ENCODE peak calls at places on chromosome 19, in six cellular contexts. One of them, this sample, is unnamed.
A peak's percentile ranks its signal among the peaks of the same experiment; 100 is the strongest.

GRCh38 chr19:19342086-19343015 is 21.7 kb downstream of the MAU2 start:
- DNase-seq in stimulated activated naive CD8-positive, alpha-beta T cell treated with anti-CD3 and anti-CD28 coated beads, Interleukin-15, Interleukin-2, amounts not matched to agents 100 U/mL and 50 U/mL, for 24 hours: no peak
- DNase-seq in stimulated activated CD8-positive, alpha-beta memory T cell treated with anti-CD3 and anti-CD28 coated beads, Interleukin-4, amount 100 ng/mL, for 1 hour: no peak
- DNase-seq in activated naive CD4-positive, alpha-beta T cell treated with anti-CD3 and anti-CD28 coated beads, Interleukin-2, amount 50 U/mL, for 16 hours: no peak
- DNase-seq in cortex of kidney: no peak
- DNase-seq in hepatic stellate cell: peak; percentile 91
- DNase-seq in this sample: peak; percentile 59

GRCh38 chr19:821976-822773 is 420 bp upstream of the PLPPR3 start:
- DNase-seq in stimulated activated naive CD8-positive, alpha-beta T cell treated with anti-CD3 and anti-CD28 coated beads, Interleukin-15, Interleukin-2, amounts not matched to agents 100 U/mL and 50 U/mL, for 24 hours: no peak
- DNase-seq in stimulated activated CD8-positive, alpha-beta memory T cell treated with anti-CD3 and anti-CD28 coated beads, Interleukin-4, amount 100 ng/mL, for 1 hour: no peak
- DNase-seq in activated naive CD4-positive, alpha-beta T cell treated with anti-CD3 and anti-CD28 coated beads, Interleukin-2, amount 50 U/mL, for 16 hours: no peak
- DNase-seq in cortex of kidney: no peak
- DNase-seq in hepatic stellate cell: no peak
- DNase-seq in this sample: no peak

GRCh38 chr19:2574478-2574931 is 98.6 kb downstream of the GADD45B start:
- DNase-seq in stimulated activated naive CD8-positive, alpha-beta T cell treated with anti-CD3 and anti-CD28 coated beads, Interleukin-15, Interleukin-2, amounts not matched to agents 100 U/mL and 50 U/mL, for 24 hours: no peak
- DNase-seq in stimulated activated CD8-positive, alpha-beta memory T cell treated with anti-CD3 and anti-CD28 coated beads, Interleukin-4, amount 100 ng/mL, for 1 hour: no peak
- DNase-seq in activated naive CD4-positive, alpha-beta T cell treated with anti-CD3 and anti-CD28 coated beads, Interleukin-2, amount 50 U/mL, for 16 hours: no peak
- DNase-seq in cortex of kidney: no peak
- DNase-seq in hepatic stellate cell: no peak
- DNase-seq in this sample: no peak

GRCh38 chr19:38945562-38946228 is 15.0 kb downstream of the MRPS12 start:
- DNase-seq in stimulated activated naive CD8-positive, alpha-beta T cell treated with anti-CD3 and anti-CD28 coated beads, Interleukin-15, Interleukin-2, amounts not matched to agents 100 U/mL and 50 U/mL, for 24 hours: no peak
- DNase-seq in stimulated activated CD8-positive, alpha-beta memory T cell treated with anti-CD3 and anti-CD28 coated beads, Interleukin-4, amount 100 ng/mL, for 1 hour: no peak
- DNase-seq in activated naive CD4-positive, alpha-beta T cell treated with anti-CD3 and anti-CD28 coated beads, Interleukin-2, amount 50 U/mL, for 16 hours: no peak
- DNase-seq in cortex of kidney: no peak
- DNase-seq in hepatic stellate cell: no peak
- DNase-seq in this sample: no peak

GRCh38 chr19:49809155-49809986 is 3.7 kb downstream of the FUZ start:
- DNase-seq in stimulated activated naive CD8-positive, alpha-beta T cell treated with anti-CD3 and anti-CD28 coated beads, Interleukin-15, Interleukin-2, amounts not matched to agents 100 U/mL and 50 U/mL, for 24 hours: peak; percentile 45
- DNase-seq in stimulated activated CD8-positive, alpha-beta memory T cell treated with anti-CD3 and anti-CD28 coated beads, Interleukin-4, amount 100 ng/mL, for 1 hour: no peak
- DNase-seq in activated naive CD4-positive, alpha-beta T cell treated with anti-CD3 and anti-CD28 coated beads, Interleukin-2, amount 50 U/mL, for 16 hours: peak; percentile 53
- DNase-seq in cortex of kidney: no peak
- DNase-seq in hepatic stellate cell: peak; percentile 66
- DNase-seq in this sample: peak; percentile 41

GRCh38 chr19:6014551-6015135 is 36.7 kb upstream of the RANBP3 start:
- DNase-seq in stimulated activated naive CD8-positive, alpha-beta T cell treated with anti-CD3 and anti-CD28 coated beads, Interleukin-15, Interleukin-2, amounts not matched to agents 100 U/mL and 50 U/mL, for 24 hours: no peak
- DNase-seq in stimulated activated CD8-positive, alpha-beta memory T cell treated with anti-CD3 and anti-CD28 coated beads, Interleukin-4, amount 100 ng/mL, for 1 hour: no peak
- DNase-seq in activated naive CD4-positive, alpha-beta T cell treated with anti-CD3 and anti-CD28 coated beads, Interleukin-2, amount 50 U/mL, for 16 hours: no peak
- DNase-seq in cortex of kidney: no peak
- DNase-seq in hepatic stellate cell: no peak
- DNase-seq in this sample: peak; percentile 46

GRCh38 chr19:2888739-2889224 is 11.9 kb upstream of the ZNF57 start:
- DNase-seq in stimulated activated naive CD8-positive, alpha-beta T cell treated with anti-CD3 and anti-CD28 coated beads, Interleukin-15, Interleukin-2, amounts not matched to agents 100 U/mL and 50 U/mL, for 24 hours: peak; percentile 50
- DNase-seq in stimulated activated CD8-positive, alpha-beta memory T cell treated with anti-CD3 and anti-CD28 coated beads, Interleukin-4, amount 100 ng/mL, for 1 hour: no peak
- DNase-seq in activated naive CD4-positive, alpha-beta T cell treated with anti-CD3 and anti-CD28 coated beads, Interleukin-2, amount 50 U/mL, for 16 hours: peak; percentile 66
- DNase-seq in cortex of kidney: no peak
- DNase-seq in hepatic stellate cell: no peak
- DNase-seq in this sample: no peak

GRCh38 chr19:15464394-15465385 is at the start of gene RASAL3:
- DNase-seq in stimulated activated naive CD8-positive, alpha-beta T cell treated with anti-CD3 and anti-CD28 coated beads, Interleukin-15, Interleukin-2, amounts not matched to agents 100 U/mL and 50 U/mL, for 24 hours: peak; percentile 76
- DNase-seq in stimulated activated CD8-positive, alpha-beta memory T cell treated with anti-CD3 and anti-CD28 coated beads, Interleukin-4, amount 100 ng/mL, for 1 hour: peak; percentile 32
- DNase-seq in activated naive CD4-positive, alpha-beta T cell treated with anti-CD3 and anti-CD28 coated beads, Interleukin-2, amount 50 U/mL, for 16 hours: peak; percentile 51
- DNase-seq in cortex of kidney: no peak
- DNase-seq in hepatic stellate cell: no peak
- DNase-seq in this sample: no peak

GRCh38 chr19:50836543-50837195 is 3.3 kb upstream of the KLK15 start:
- DNase-seq in stimulated activated naive CD8-positive, alpha-beta T cell treated with anti-CD3 and anti-CD28 coated beads, Interleukin-15, Interleukin-2, amounts not matched to agents 100 U/mL and 50 U/mL, for 24 hours: no peak
- DNase-seq in stimulated activated CD8-positive, alpha-beta memory T cell treated with anti-CD3 and anti-CD28 coated beads, Interleukin-4, amount 100 ng/mL, for 1 hour: no peak
- DNase-seq in activated naive CD4-positive, alpha-beta T cell treated with anti-CD3 and anti-CD28 coated beads, Interleukin-2, amount 50 U/mL, for 16 hours: no peak
- DNase-seq in cortex of kidney: no peak
- DNase-seq in hepatic stellate cell: no peak
- DNase-seq in this sample: no peak

GRCh38 chr19:22428299-22428913 is 6.3 kb upstream of the ZNF98 start:
- DNase-seq in stimulated activated naive CD8-positive, alpha-beta T cell treated with anti-CD3 and anti-CD28 coated beads, Interleukin-15, Interleukin-2, amounts not matched to agents 100 U/mL and 50 U/mL, for 24 hours: no peak
- DNase-seq in stimulated activated CD8-positive, alpha-beta memory T cell treated with anti-CD3 and anti-CD28 coated beads, Interleukin-4, amount 100 ng/mL, for 1 hour: no peak
- DNase-seq in activated naive CD4-positive, alpha-beta T cell treated with anti-CD3 and anti-CD28 coated beads, Interleukin-2, amount 50 U/mL, for 16 hours: no peak
- DNase-seq in cortex of kidney: no peak
- DNase-seq in hepatic stellate cell: no peak
- DNase-seq in this sample: no peak

GRCh38 chr19:1837625-1838105 is 10.6 kb downstream of the REXO1 start:
- DNase-seq in stimulated activated naive CD8-positive, alpha-beta T cell treated with anti-CD3 and anti-CD28 coated beads, Interleukin-15, Interleukin-2, amounts not matched to agents 100 U/mL and 50 U/mL, for 24 hours: peak; percentile 80
- DNase-seq in stimulated activated CD8-positive, alpha-beta memory T cell treated with anti-CD3 and anti-CD28 coated beads, Interleukin-4, amount 100 ng/mL, for 1 hour: no peak
- DNase-seq in activated naive CD4-positive, alpha-beta T cell treated with anti-CD3 and anti-CD28 coated beads, Interleukin-2, amount 50 U/mL, for 16 hours: peak; percentile 66
- DNase-seq in cortex of kidney: no peak
- DNase-seq in hepatic stellate cell: peak; percentile 87
- DNase-seq in this sample: peak; percentile 30

GRCh38 chr19:49475995-49476880 is 2.2 kb downstream of the FLT3LG start:
- DNase-seq in stimulated activated naive CD8-positive, alpha-beta T cell treated with anti-CD3 and anti-CD28 coated beads, Interleukin-15, Interleukin-2, amounts not matched to agents 100 U/mL and 50 U/mL, for 24 hours: peak; percentile 88
- DNase-seq in stimulated activated CD8-positive, alpha-beta memory T cell treated with anti-CD3 and anti-CD28 coated beads, Interleukin-4, amount 100 ng/mL, for 1 hour: no peak
- DNase-seq in activated naive CD4-positive, alpha-beta T cell treated with anti-CD3 and anti-CD28 coated beads, Interleukin-2, amount 50 U/mL, for 16 hours: peak; percentile 80
- DNase-seq in cortex of kidney: no peak
- DNase-seq in hepatic stellate cell: peak; percentile 57
- DNase-seq in this sample: no peak

GRCh38 chr19:1849999-1850398 is 1.7 kb upstream of the REXO1 start:
- DNase-seq in stimulated activated naive CD8-positive, alpha-beta T cell treated with anti-CD3 and anti-CD28 coated beads, Interleukin-15, Interleukin-2, amounts not matched to agents 100 U/mL and 50 U/mL, for 24 hours: no peak
- DNase-seq in stimulated activated CD8-positive, alpha-beta memory T cell treated with anti-CD3 and anti-CD28 coated beads, Interleukin-4, amount 100 ng/mL, for 1 hour: no peak
- DNase-seq in activated naive CD4-positive, alpha-beta T cell treated with anti-CD3 and anti-CD28 coated beads, Interleukin-2, amount 50 U/mL, for 16 hours: no peak
- DNase-seq in cortex of kidney: no peak
- DNase-seq in hepatic stellate cell: no peak
- DNase-seq in this sample: no peak

GRCh38 chr19:10388957-10389356 is 8.6 kb upstream of the TYK2 start:
- DNase-seq in stimulated activated naive CD8-positive, alpha-beta T cell treated with anti-CD3 and anti-CD28 coated beads, Interleukin-15, Interleukin-2, amounts not matched to agents 100 U/mL and 50 U/mL, for 24 hours: peak; percentile 90
- DNase-seq in stimulated activated CD8-positive, alpha-beta memory T cell treated with anti-CD3 and anti-CD28 coated beads, Interleukin-4, amount 100 ng/mL, for 1 hour: peak; percentile 87
- DNase-seq in activated naive CD4-positive, alpha-beta T cell treated with anti-CD3 and anti-CD28 coated beads, Interleukin-2, amount 50 U/mL, for 16 hours: peak; percentile 79
- DNase-seq in cortex of kidney: no peak
- DNase-seq in hepatic stellate cell: peak; percentile 69
- DNase-seq in this sample: peak; percentile 84

GRCh38 chr19:19428746-19429145 is 23.3 kb downstream of the GATAD2A start:
- DNase-seq in stimulated activated naive CD8-positive, alpha-beta T cell treated with anti-CD3 and anti-CD28 coated beads, Interleukin-15, Interleukin-2, amounts not matched to agents 100 U/mL and 50 U/mL, for 24 hours: no peak
- DNase-seq in stimulated activated CD8-positive, alpha-beta memory T cell treated with anti-CD3 and anti-CD28 coated beads, Interleukin-4, amount 100 ng/mL, for 1 hour: no peak
- DNase-seq in activated naive CD4-positive, alpha-beta T cell treated with anti-CD3 and anti-CD28 coated beads, Interleukin-2, amount 50 U/mL, for 16 hours: no peak
- DNase-seq in cortex of kidney: no peak
- DNase-seq in hepatic stellate cell: no peak
- DNase-seq in this sample: no peak

GRCh38 chr19:57664269-57665127 is 4.2 kb upstream of the ZSCAN4 start:
- DNase-seq in stimulated activated naive CD8-positive, alpha-beta T cell treated with anti-CD3 and anti-CD28 coated beads, Interleukin-15, Interleukin-2, amounts not matched to agents 100 U/mL and 50 U/mL, for 24 hours: peak; percentile 9
- DNase-seq in stimulated activated CD8-positive, alpha-beta memory T cell treated with anti-CD3 and anti-CD28 coated beads, Interleukin-4, amount 100 ng/mL, for 1 hour: no peak
- DNase-seq in activated naive CD4-positive, alpha-beta T cell treated with anti-CD3 and anti-CD28 coated beads, Interleukin-2, amount 50 U/mL, for 16 hours: no peak
- DNase-seq in cortex of kidney: no peak
- DNase-seq in hepatic stellate cell: peak; percentile 49
- DNase-seq in this sample: peak; percentile 87

GRCh38 chr19:6536138-6536671 is 5.4 kb downstream of the TNFSF9 start:
- DNase-seq in stimulated activated naive CD8-positive, alpha-beta T cell treated with anti-CD3 and anti-CD28 coated beads, Interleukin-15, Interleukin-2, amounts not matched to agents 100 U/mL and 50 U/mL, for 24 hours: peak; percentile 77
- DNase-seq in stimulated activated CD8-positive, alpha-beta memory T cell treated with anti-CD3 and anti-CD28 coated beads, Interleukin-4, amount 100 ng/mL, for 1 hour: no peak
- DNase-seq in activated naive CD4-positive, alpha-beta T cell treated with anti-CD3 and anti-CD28 coated beads, Interleukin-2, amount 50 U/mL, for 16 hours: peak; percentile 59
- DNase-seq in cortex of kidney: no peak
- DNase-seq in hepatic stellate cell: no peak
- DNase-seq in this sample: no peak

GRCh38 chr19:32091196-32091595 is 254.2 kb upstream of the ZNF507 start:
- DNase-seq in stimulated activated naive CD8-positive, alpha-beta T cell treated with anti-CD3 and anti-CD28 coated beads, Interleukin-15, Interleukin-2, amounts not matched to agents 100 U/mL and 50 U/mL, for 24 hours: no peak
- DNase-seq in stimulated activated CD8-positive, alpha-beta memory T cell treated with anti-CD3 and anti-CD28 coated beads, Interleukin-4, amount 100 ng/mL, for 1 hour: no peak
- DNase-seq in activated naive CD4-positive, alpha-beta T cell treated with anti-CD3 and anti-CD28 coated beads, Interleukin-2, amount 50 U/mL, for 16 hours: no peak
- DNase-seq in cortex of kidney: no peak
- DNase-seq in hepatic stellate cell: no peak
- DNase-seq in this sample: no peak

GRCh38 chr19:47228937-47229673 is 1.9 kb downstream of the BBC3 start:
- DNase-seq in stimulated activated naive CD8-positive, alpha-beta T cell treated with anti-CD3 and anti-CD28 coated beads, Interleukin-15, Interleukin-2, amounts not matched to agents 100 U/mL and 50 U/mL, for 24 hours: no peak
- DNase-seq in stimulated activated CD8-positive, alpha-beta memory T cell treated with anti-CD3 and anti-CD28 coated beads, Interleukin-4, amount 100 ng/mL, for 1 hour: no peak
- DNase-seq in activated naive CD4-positive, alpha-beta T cell treated with anti-CD3 and anti-CD28 coated beads, Interleukin-2, amount 50 U/mL, for 16 hours: no peak
- DNase-seq in cortex of kidney: no peak
- DNase-seq in hepatic stellate cell: peak; percentile 33
- DNase-seq in this sample: peak; percentile 51

GRCh38 chr19:45138303-45138751 is 22.5 kb downstream of the NKPD1 start:
- DNase-seq in stimulated activated naive CD8-positive, alpha-beta T cell treated with anti-CD3 and anti-CD28 coated beads, Interleukin-15, Interleukin-2, amounts not matched to agents 100 U/mL and 50 U/mL, for 24 hours: no peak
- DNase-seq in stimulated activated CD8-positive, alpha-beta memory T cell treated with anti-CD3 and anti-CD28 coated beads, Interleukin-4, amount 100 ng/mL, for 1 hour: no peak
- DNase-seq in activated naive CD4-positive, alpha-beta T cell treated with anti-CD3 and anti-CD28 coated beads, Interleukin-2, amount 50 U/mL, for 16 hours: no peak
- DNase-seq in cortex of kidney: no peak
- DNase-seq in hepatic stellate cell: no peak
- DNase-seq in this sample: no peak